ENCODE peak calls at places on chromosomes 3 and 15, in eight cellular contexts. X is gastrocnemius medialis, L is NB4, E is stomach, J is spleen, V is endothelial cell of umbilical vein, A is esophagus squamous epithelium, F is uterus. K is an unnamed sample.

GRCh38 chr15:75065851-75066509 is 42.6 kb downstream of the PPCDC start:
- DNase-seq in F (peak), A (no peak), V (no peak), J (no peak), E (no peak), X (no peak), L (no peak), K (no peak)

GRCh38 chr3:110343376-110343775 is 728.2 kb upstream of the NECTIN3 start:
- DNase-seq in V (peak), A (no peak), E (no peak), L (no peak), X (no peak), J (no peak), F (no peak), K (no peak)

GRCh38 chr3:27500986-27501385 is 16.8 kb upstream of the SLC4A7 start:
- DNase-seq in A (no peak), L (no peak), J (no peak), X (no peak), E (no peak), V (no peak), F (no peak), K (no peak)

GRCh38 chr3:14818804-14819500 is at the start of gene FGD5:
- DNase-seq in V (no peak), F (no peak), J (no peak), L (no peak), X (no peak), A (no peak), E (no peak), K (no peak)

GRCh38 chr15:66905954-66906353 is 159.4 kb upstream of the SMAD3 start:
- DNase-seq in E (no peak), J (no peak), L (peak), F (no peak), V (no peak), A (no peak), X (no peak), K (peak)

GRCh38 chr3:134810850-134811249 is 15.8 kb downstream of the EPHB1 start:
- DNase-seq in E (no peak), V (no peak), F (no peak), X (no peak), J (no peak), L (no peak), A (no peak), K (no peak)

GRCh38 chr3:136068708-136069107 is 103.2 kb downstream of the PPP2R3A start:
- DNase-seq in E (no peak), V (no peak), X (no peak), F (no peak), J (no peak), L (no peak), A (no peak), K (no peak)

GRCh38 chr3:136831461-136831860 is 12.5 kb downstream of the SLC35G2 start:
- DNase-seq in F (no peak), E (no peak), X (no peak), L (no peak), A (no peak), V (no peak), J (no peak), K (no peak)

GRCh38 chr3:150543128-150543527 is 3.2 kb downstream of the SERP1 start:
- DNase-seq in X (no peak), F (no peak), V (no peak), A (no peak), J (no peak), L (no peak), E (no peak), K (no peak)

GRCh38 chr3:158794936-158795518 is 6.8 kb upstream of the MFSD1 start:
- DNase-seq in V (peak), A (no peak), F (no peak), J (no peak), L (peak), X (no peak), E (no peak), K (no peak)

GRCh38 chr3:42080452-42080872 is 10.7 kb upstream of the TRAK1 start:
- DNase-seq in E (peak), V (no peak), X (no peak), A (no peak), F (no peak), J (peak), L (peak), K (no peak)

GRCh38 chr3:123960791-123961507 is at the start of gene CCDC14:
- DNase-seq in X (peak), E (peak), V (peak), F (peak), A (peak), J (peak), L (peak), K (peak)
- TF ChIP-seq POLR2A in X (peak), E (peak), V (peak), F (peak), A (no peak), J (no peak), L (peak), K (no peak)

GRCh38 chr3:18382760-18383369 is 42.3 kb downstream of the SATB1 start:
- DNase-seq in X (no peak), V (no peak), L (no peak), J (no peak), F (no peak), E (no peak), A (no peak), K (no peak)

GRCh38 chr3:18376682-18377081 is 48.5 kb downstream of the SATB1 start:
- DNase-seq in X (no peak), J (no peak), E (no peak), F (no peak), A (no peak), L (no peak), V (no peak), K (no peak)

GRCh38 chr3:18378218-18378617 is 46.9 kb downstream of the SATB1 start:
- DNase-seq in V (no peak), X (no peak), E (no peak), A (no peak), F (no peak), J (no peak), L (no peak), K (no peak)

DNA sequence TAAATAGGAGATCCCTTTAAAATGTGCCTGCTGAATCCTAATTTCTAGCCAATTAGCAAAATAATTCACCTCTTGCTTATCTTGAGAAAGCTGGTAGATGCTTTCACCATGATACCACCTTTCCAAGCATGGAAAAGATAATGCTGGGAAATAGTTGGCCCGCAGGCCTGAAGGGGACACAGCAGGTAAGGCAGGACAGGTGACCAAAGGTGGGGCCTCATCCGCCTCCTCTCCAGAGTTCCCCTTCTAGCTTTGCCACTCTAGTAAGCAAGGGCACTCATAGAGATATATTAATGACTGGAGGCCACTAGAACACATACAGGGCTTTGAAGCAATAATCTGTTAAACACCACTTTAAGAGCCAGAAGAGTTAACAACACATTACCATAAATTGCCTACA is 45.5 kb downstream of the SATB1 start:
- DNase-seq in X (no peak), V (no peak), A (no peak), L (no peak), J (no peak), E (no peak), F (no peak), K (no peak)
- TF ChIP-seq CTCF in X (no peak), V (no peak), A (no peak), L (no peak), J (no peak), E (no peak), F (no peak), K (no peak)

GRCh38 chr15:63380828-63381282 is 791 bp downstream of the CA12 start:
- DNase-seq in V (no peak), A (no peak), E (no peak), X (no peak), F (no peak), J (no peak), L (no peak), K (no peak)

GRCh38 chr15:63381301-63382192 is at the start of gene CA12:
- DNase-seq in V (peak), J (peak), L (peak), E (peak), A (no peak), F (peak), X (no peak), K (peak)

GRCh38 chr15:63379492-63380150 is 2.0 kb downstream of the CA12 start:
- DNase-seq in A (no peak), J (peak), V (no peak), L (no peak), E (no peak), F (no peak), X (no peak), K (peak)

GRCh38 chr15:63378946-63379345 is 2.7 kb downstream of the CA12 start:
- DNase-seq in L (no peak), J (no peak), V (no peak), E (no peak), X (no peak), F (no peak), A (no peak), K (peak)

DNA sequence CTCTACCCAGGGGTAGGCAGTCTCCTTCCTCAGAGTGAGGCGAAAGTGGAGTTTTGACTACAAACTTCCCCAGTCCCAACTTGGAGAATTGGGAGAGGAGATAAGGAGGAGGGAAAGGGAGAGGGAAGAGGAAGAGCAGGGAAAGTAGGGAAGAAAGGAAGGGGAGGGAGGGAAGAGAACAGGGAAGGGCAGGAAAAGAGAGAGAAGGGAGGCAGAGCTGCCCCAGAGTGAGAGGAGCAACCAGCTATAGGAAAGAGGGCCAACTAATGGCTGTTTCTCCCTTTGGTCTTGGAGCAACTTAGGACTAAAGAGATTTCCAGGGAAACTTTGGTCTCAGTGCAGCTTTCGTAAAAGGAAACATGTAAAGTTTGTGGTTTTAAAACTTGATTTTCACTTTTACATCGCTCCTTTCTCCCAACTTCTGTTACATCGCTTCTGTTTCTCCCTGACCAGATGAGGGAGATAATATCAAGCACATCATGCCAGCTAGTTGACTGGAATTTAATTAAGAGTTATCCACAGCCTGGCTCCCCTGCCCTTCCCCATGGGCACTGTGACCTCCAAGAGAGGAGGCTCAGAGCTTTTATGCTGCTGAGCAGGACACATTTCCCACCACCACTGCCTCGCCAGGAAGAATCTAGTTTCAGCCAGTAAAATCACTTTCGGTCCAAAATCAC is 1.4 kb downstream of the CA12 start:
- DNase-seq in J (no peak), V (no peak), F (no peak), X (no peak), A (no peak), E (no peak), L (no peak), K (peak)
- H3K4me3 ChIP-seq in J (no peak), V (no peak), F (peak), X (no peak), A (peak), E (peak), L (no peak), K (peak)

GRCh38 chr3:46935168-46935858 is 41.2 kb downstream of the CCDC12 start:
- DNase-seq in A (no peak), V (peak), F (peak), J (peak), L (peak), E (peak), X (peak), K (peak)
- TF ChIP-seq POLR2A in A (no peak), V (peak), F (no peak), J (no peak), L (no peak), E (no peak), X (peak), K (no peak)

DNA sequence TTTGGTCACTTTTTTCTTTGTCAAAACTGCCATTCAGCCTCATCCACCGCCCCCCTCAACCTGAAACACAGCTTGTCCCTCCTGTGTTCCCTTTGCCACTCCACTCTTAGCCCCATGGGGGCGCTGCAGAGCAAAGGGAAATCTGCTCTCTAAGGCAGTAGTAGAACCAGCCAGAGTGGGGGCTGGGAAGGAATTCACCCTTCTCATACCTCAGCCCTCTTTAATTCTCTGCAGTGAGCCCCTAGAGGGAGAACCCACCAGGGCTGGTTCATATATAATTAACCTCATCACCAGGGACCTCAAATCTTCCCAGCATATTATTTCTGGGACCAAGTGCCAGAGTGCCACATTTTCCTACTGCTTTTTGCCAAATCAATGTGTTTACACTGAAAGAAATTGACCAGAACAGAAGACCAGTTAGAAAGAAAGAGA is 2.8 kb upstream of the BCL6 start:
- DNase-seq in L (peak), F (peak), E (peak), X (peak), J (peak), A (peak), V (peak), K (peak)
- TF ChIP-seq CTCF in L (peak), F (peak), E (peak), X (peak), J (peak), A (peak), V (peak), K (peak)

GRCh38 chr3:37523361-37523760 is 338.3 kb upstream of the CTDSPL start:
- DNase-seq in L (no peak), F (no peak), J (no peak), A (no peak), X (no peak), V (no peak), E (no peak), K (no peak)

GRCh38 chr3:37521403-37521802 is 340.3 kb upstream of the CTDSPL start:
- DNase-seq in V (no peak), F (no peak), J (no peak), A (no peak), X (no peak), L (no peak), E (no peak), K (no peak)

GRCh38 chr3:37531071-37531720 is 330.5 kb upstream of the CTDSPL start:
- DNase-seq in A (no peak), F (peak), V (peak), X (no peak), L (no peak), J (peak), E (no peak), K (no peak)

GRCh38 chr3:37530298-37530697 is 331.4 kb upstream of the CTDSPL start:
- DNase-seq in X (no peak), E (no peak), J (no peak), A (no peak), F (no peak), V (no peak), L (no peak), K (no peak)

GRCh38 chr3:37526511-37526910 is 335.2 kb upstream of the CTDSPL start:
- DNase-seq in E (no peak), L (no peak), X (peak), J (no peak), A (no peak), F (peak), V (no peak), K (peak)
- H3K4me3 ChIP-seq in E (no peak), L (no peak), X (no peak), J (no peak), A (no peak), F (no peak), V (no peak), K (no peak)